ENCODE peak calls at places on chromosomes 13 and 19, in seven cellular contexts. F is stomach, E is sigmoid colon, K is upper lobe of left lung, V is ovary, D is tibial nerve, O is A549. U is an unnamed sample.

GRCh38 chr19:30423481-30423880 is 51.3 kb downstream of the ZNF536 start:
- DNase-seq in F (no peak), E (no peak), K (no peak), V (no peak), D (no peak), O (no peak), U (no peak)

GRCh38 chr13:22095794-22096193 is 424.9 kb downstream of the FGF9 start:
- DNase-seq in F (no peak), E (no peak), K (no peak), V (no peak), D (no peak), O (no peak), U (no peak)

GRCh38 chr13:97188207-97188606 is 33.9 kb upstream of the MBNL2 start:
- DNase-seq in F (no peak), E (no peak), K (no peak), V (no peak), D (no peak), O (no peak), U (no peak)

GRCh38 chr13:101706651-101707050 is 254.2 kb downstream of the ITGBL1 start:
- DNase-seq in F (no peak), E (no peak), K (peak), V (no peak), D (no peak), O (peak), U (peak)

GRCh38 chr19:56301886-56302620 is 12.6 kb downstream of the ZSCAN5A start:
- DNase-seq in F (no peak), E (no peak), K (no peak), V (no peak), D (no peak), O (no peak), U (no peak)

GRCh38 chr13:21688056-21688455 is 17.2 kb downstream of the FGF9 start:
- DNase-seq in F (no peak), E (no peak), K (no peak), V (no peak), D (no peak), O (no peak), U (no peak)

GRCh38 chr19:17797397-17798201 is 2.7 kb downstream of the B3GNT3 start:
- DNase-seq in F (peak), E (no peak), K (no peak), V (no peak), D (no peak), O (peak), U (peak)

GRCh38 chr13:46211116-46211515 is 612 bp upstream of the LRRC63 start:
- DNase-seq in F (no peak), E (no peak), K (no peak), V (no peak), D (no peak), O (no peak), U (no peak)

GRCh38 chr19:5718032-5718578 is 1.8 kb downstream of the LONP1 start:
- DNase-seq in F (no peak), E (no peak), K (no peak), V (no peak), D (no peak), O (no peak), U (no peak)

GRCh38 chr13:38002596-38002995 is 133.0 kb upstream of the TRPC4 start:
- DNase-seq in F (no peak), E (no peak), K (no peak), V (no peak), D (no peak), O (no peak), U (no peak)

GRCh38 chr13:77184455-77184854 is 142.4 kb downstream of the MYCBP2 start:
- DNase-seq in F (no peak), E (no peak), K (no peak), V (no peak), D (no peak), O (no peak), U (no peak)

GRCh38 chr19:38004100-38004504 is 97.1 kb downstream of the SIPA1L3 start:
- DNase-seq in F (no peak), E (no peak), K (no peak), V (peak), D (no peak), O (no peak), U (no peak)

GRCh38 chr19:33456845-33457220 is 64.8 kb downstream of the PEPD start:
- DNase-seq in F (no peak), E (peak), K (no peak), V (no peak), D (no peak), O (no peak), U (no peak)

GRCh38 chr19:57239982-57240310 is 486 bp upstream of the ZNF805 start:
- DNase-seq in F (no peak), E (no peak), K (no peak), V (no peak), D (no peak), O (no peak), U (no peak)

GRCh38 chr13:111387945-111388600 is 67.6 kb downstream of the TEX29 start:
- DNase-seq in F (peak), E (no peak), K (peak), V (no peak), D (no peak), O (no peak), U (no peak)

GRCh38 chr19:13018037-13018914 is 23.0 kb downstream of the NFIX start:
- DNase-seq in F (peak), E (peak), K (peak), V (peak), D (peak), O (no peak), U (no peak)

GRCh38 chr13:75319244-75319643 is 162.7 kb downstream of the TBC1D4 start:
- DNase-seq in F (no peak), E (no peak), K (no peak), V (no peak), D (peak), O (no peak), U (peak)

GRCh38 chr19:29268721-29269483 is 56.0 kb upstream of the UQCRFS1 start:
- DNase-seq in F (no peak), E (no peak), K (no peak), V (no peak), D (no peak), O (no peak), U (no peak)

GRCh38 chr13:112908342-112908741 is 60.7 kb upstream of the MCF2L start:
- DNase-seq in F (no peak), E (no peak), K (no peak), V (no peak), D (no peak), O (no peak), U (no peak)

GRCh38 chr13:101930331-101930730 is 471.5 kb downstream of the FGF14 start:
- DNase-seq in F (no peak), E (no peak), K (no peak), V (no peak), D (no peak), O (no peak), U (no peak)

GRCh38 chr13:19161308-19161707 is 20.3 kb downstream of the TUBA3C start:
- DNase-seq in F (no peak), E (peak), K (no peak), V (no peak), D (no peak), O (no peak), U (no peak)

GRCh38 chr13:36275190-36276002 is 22.2 kb downstream of the CCDC169 start:
- DNase-seq in F (no peak), E (no peak), K (no peak), V (no peak), D (peak), O (peak), U (peak)

GRCh38 chr13:20231839-20232555 is at the start of gene GJB6:
- DNase-seq in F (peak), E (no peak), K (no peak), V (no peak), D (no peak), O (no peak), U (no peak)

GRCh38 chr13:112510987-112511715 is 76.8 kb downstream of the TUBGCP3 start:
- DNase-seq in F (no peak), E (no peak), K (no peak), V (no peak), D (no peak), O (no peak), U (no peak)

GRCh38 chr19:14957464-14957863 is 16.2 kb downstream of the OR7C2 start:
- DNase-seq in F (no peak), E (no peak), K (no peak), V (no peak), D (no peak), O (no peak), U (no peak)

GRCh38 chr13:108780706-108781105 is 151.3 kb downstream of the MYO16 start:
- DNase-seq in F (no peak), E (no peak), K (no peak), V (no peak), D (no peak), O (no peak), U (no peak)

GRCh38 chr19:17078038-17078919 is 2.7 kb downstream of the MYO9B start:
- DNase-seq in F (no peak), E (no peak), K (peak), V (no peak), D (no peak), O (no peak), U (no peak)

GRCh38 chr13:21465710-21466160 is 6.6 kb upstream of the ZDHHC20 start:
- DNase-seq in F (peak), E (no peak), K (peak), V (no peak), D (no peak), O (no peak), U (peak)

GRCh38 chr13:29022968-29023367 is 202.8 kb downstream of the MTUS2 start:
- DNase-seq in F (no peak), E (no peak), K (no peak), V (no peak), D (no peak), O (no peak), U (no peak)

GRCh38 chr13:29021311-29021710 is 201.2 kb downstream of the MTUS2 start:
- DNase-seq in F (no peak), E (no peak), K (no peak), V (no peak), D (no peak), O (no peak), U (no peak)

GRCh38 chr13:29021717-29022116 is 201.6 kb downstream of the MTUS2 start:
- DNase-seq in F (no peak), E (no peak), K (no peak), V (no peak), D (no peak), O (no peak), U (no peak)
- TF ChIP-seq EP300 in F (no peak), E (no peak), K (no peak), V (no peak), D (no peak), O (no peak), U (no peak)

GRCh38 chr13:71871844-71872243 is 4.8 kb upstream of the DACH1 start:
- DNase-seq in F (no peak), E (no peak), K (no peak), V (no peak), D (no peak), O (no peak), U (no peak)

GRCh38 chr13:71876648-71877279 is 9.8 kb upstream of the DACH1 start:
- DNase-seq in F (no peak), E (no peak), K (no peak), V (no peak), D (no peak), O (no peak), U (no peak)

GRCh38 chr13:71875823-71876222 is 8.8 kb upstream of the DACH1 start:
- DNase-seq in F (no peak), E (no peak), K (no peak), V (no peak), D (no peak), O (no peak), U (no peak)

GRCh38 chr13:71873418-71874276 is 6.6 kb upstream of the DACH1 start:
- DNase-seq in F (no peak), E (no peak), K (no peak), V (no peak), D (no peak), O (no peak), U (no peak)

DNA sequence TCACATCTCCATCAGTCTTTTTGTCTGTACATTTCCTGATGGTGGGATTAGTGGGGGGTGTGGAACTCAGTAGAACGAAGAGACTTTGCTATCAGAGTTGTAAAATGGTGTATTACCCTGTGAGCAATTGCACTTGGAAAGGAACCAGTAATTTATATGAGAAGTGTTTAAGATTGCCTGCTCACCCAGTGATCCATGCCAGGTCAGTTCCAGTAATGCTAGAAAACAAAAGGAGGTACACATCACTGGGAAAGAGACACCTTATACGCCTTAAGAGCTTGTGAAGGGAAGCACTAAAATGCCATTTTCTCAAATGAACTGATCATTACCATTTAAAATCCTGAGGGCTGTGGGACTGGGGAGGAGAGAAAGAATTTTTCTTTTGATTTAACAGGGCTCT is 7.5 kb upstream of the DACH1 start:
- DNase-seq in F (no peak), E (no peak), K (no peak), V (no peak), D (no peak), O (no peak), U (no peak)
- TF ChIP-seq EP300 in F (no peak), E (no peak), K (no peak), V (no peak), D (no peak), O (no peak), U (no peak)

GRCh38 chr13:50615234-50615633 is 228.3 kb downstream of the DLEU7 start:
- DNase-seq in F (no peak), E (no peak), K (no peak), V (no peak), D (no peak), O (no peak), U (no peak)

GRCh38 chr13:50616101-50616500 is 227.4 kb downstream of the DLEU7 start:
- DNase-seq in F (no peak), E (no peak), K (no peak), V (no peak), D (no peak), O (no peak), U (no peak)

GRCh38 chr13:50612717-50613116 is 230.8 kb downstream of the DLEU7 start:
- DNase-seq in F (no peak), E (no peak), K (no peak), V (no peak), D (no peak), O (no peak), U (peak)

GRCh38 chr13:50611117-50611781 is 232.2 kb downstream of the DLEU7 start:
- DNase-seq in F (no peak), E (no peak), K (no peak), V (no peak), D (no peak), O (no peak), U (no peak)

GRCh38 chr13:50613356-50613831 is 230.1 kb downstream of the DLEU7 start:
- DNase-seq in F (no peak), E (no peak), K (no peak), V (no peak), D (no peak), O (no peak), U (no peak)
- TF ChIP-seq EP300 in F (no peak), E (no peak), K (no peak), V (no peak), D (no peak), O (no peak), U (no peak)

DNA sequence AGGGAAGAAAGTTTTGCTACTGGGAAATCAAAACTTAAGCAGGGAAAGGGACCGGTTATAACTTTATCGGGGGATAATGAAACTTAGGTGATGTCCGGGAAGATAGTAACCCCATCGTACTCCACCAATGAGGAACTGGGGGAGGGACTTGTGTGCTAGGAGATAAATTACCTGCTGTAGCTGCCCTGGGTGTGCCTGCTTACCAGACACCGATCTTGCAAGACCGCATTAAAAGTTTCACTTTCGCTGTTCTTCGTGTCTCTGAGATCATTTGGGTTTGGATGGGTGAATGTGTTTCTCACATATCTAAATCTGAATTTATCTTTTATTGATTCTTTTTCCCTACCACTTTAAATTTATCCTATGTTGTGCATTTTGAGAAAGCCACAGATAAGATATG is 381.4 kb downstream of the SLITRK6 start:
- DNase-seq in F (no peak), E (no peak), K (no peak), V (no peak), D (no peak), O (no peak), U (no peak)
- TF ChIP-seq EP300 in F (no peak), E (no peak), K (no peak), V (no peak), D (no peak), O (no peak), U (no peak)

DNA sequence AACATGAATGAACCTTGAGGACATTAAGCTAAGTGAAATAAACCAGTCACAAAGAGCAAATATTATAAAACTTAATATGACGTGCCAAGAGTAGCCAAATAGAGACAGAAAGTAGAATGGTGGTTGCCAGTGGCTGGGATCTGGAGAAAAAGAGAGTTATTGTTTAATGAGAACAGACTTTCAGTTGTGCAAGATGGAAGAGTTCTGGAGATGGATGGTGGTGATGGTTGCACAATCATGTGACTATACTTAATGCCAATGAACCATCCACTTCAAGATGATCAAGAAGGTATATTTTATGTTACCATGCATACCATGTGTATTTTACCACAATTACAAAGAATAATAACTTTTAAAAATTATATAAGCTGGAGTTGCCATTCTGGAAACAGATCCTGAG is 65.7 kb upstream of the MTIF3 start:
- DNase-seq in F (no peak), E (no peak), K (no peak), V (no peak), D (no peak), O (no peak), U (no peak)
- TF ChIP-seq EP300 in F (no peak), E (no peak), K (no peak), V (no peak), D (no peak), O (no peak), U (no peak)

GRCh38 chr19:50214699-50215543 is 11.5 kb downstream of the MYH14 start:
- DNase-seq in F (peak), E (no peak), K (peak), V (no peak), D (no peak), O (no peak), U (no peak)
- TF ChIP-seq EP300 in F (no peak), E (no peak), K (no peak), V (no peak), D (no peak), O (no peak), U (no peak)

GRCh38 chr13:73273737-73274136 is 214.9 kb downstream of the KLF5 start:
- DNase-seq in F (no peak), E (no peak), K (no peak), V (no peak), D (no peak), O (no peak), U (no peak)
- TF ChIP-seq EP300 in F (no peak), E (no peak), K (no peak), V (no peak), D (no peak), O (no peak), U (no peak)